ENCODE peak calls at places on chromosomes 2 and 18, in five cellular contexts. M, L, E, W and D are unnamed samples. For H3K9me3, the result is how much of the 10 kb centered on the place peaks cover.

GRCh38 chr2:239498576-239498975 is 97.8 kb upstream of the HDAC4 start:
- DNase-seq in M (no peak), L (no peak), E (no peak), W (no peak), D (no peak)

GRCh38 chr2:11071207-11071606 is 84.1 kb upstream of the SLC66A3 start:
- DNase-seq in M (no peak), L (peak), E (no peak), W (no peak), D (no peak)

GRCh38 chr18:9401166-9401565 is 66.6 kb downstream of the TWSG1 start:
- DNase-seq in M (no peak), L (no peak), E (no peak), W (no peak), D (no peak)

GRCh38 chr2:4445821-4446220 is 742.4 kb downstream of the DCDC2C start:
- DNase-seq in M (no peak), L (no peak), E (no peak), W (no peak), D (no peak)

GRCh38 chr2:237900891-237901831 is 41.7 kb downstream of the RAMP1 start:
- DNase-seq in M (no peak), L (no peak), E (no peak), W (no peak), D (no peak)

GRCh38 chr18:1011342-1011741 is 106.7 kb downstream of the ADCYAP1 start:
- DNase-seq in M (no peak), L (no peak), E (no peak), W (no peak), D (no peak)

GRCh38 chr2:3453196-3453845 is 66.0 kb downstream of the ADI1 start:
- DNase-seq in M (no peak), L (no peak), E (no peak), W (no peak), D (no peak)

GRCh38 chr2:202588647-202589581 is 45.9 kb upstream of the FAM117B start:
- DNase-seq in M (peak), L (peak), E (peak), W (peak), D (peak)

GRCh38 chr18:21714472-21714871 is 9.9 kb upstream of the ABHD3 start:
- DNase-seq in M (no peak), L (no peak), E (no peak), W (no peak), D (peak)

GRCh38 chr2:190413421-190413820 is 5.3 kb downstream of the MFSD6 start:
- DNase-seq in M (no peak), L (no peak), E (peak), W (no peak), D (no peak)

GRCh38 chr2:197159681-197160211 is 150.8 kb downstream of the ANKRD44 start:
- DNase-seq in M (no peak), L (peak), E (no peak), W (no peak), D (no peak)

GRCh38 chr2:20515293-20516220 is 68.7 kb downstream of the RHOB start:
- DNase-seq in M (no peak), L (no peak), E (no peak), W (no peak), D (no peak)

GRCh38 chr18:50917021-50917420 is 38.1 kb downstream of the ME2 start:
- DNase-seq in M (no peak), L (peak), E (no peak), W (no peak), D (no peak)

GRCh38 chr2:145987797-145988196 is 1467.9 kb upstream of the ZEB2 start:
- DNase-seq in M (no peak), L (no peak), E (no peak), W (no peak), D (no peak)

GRCh38 chr18:23032030-23032582 is 99.0 kb downstream of the RBBP8 start:
- DNase-seq in M (no peak), L (peak), E (peak), W (no peak), D (no peak)

GRCh38 chr2:126971481-126972271 is 73.0 kb downstream of the TEX51 start:
- DNase-seq in M (peak), L (peak), E (peak), W (peak), D (peak)

GRCh38 chr2:225041210-225041870 is 928 bp downstream of the DOCK10 start:
- DNase-seq in M (no peak), L (peak), E (peak), W (no peak), D (peak)

GRCh38 chr2:26809876-26810577 is 24.2 kb downstream of the CENPA start:
- DNase-seq in M (no peak), L (no peak), E (no peak), W (no peak), D (no peak)

GRCh38 chr2:102801858-102802699 is 40.2 kb downstream of the TMEM182 start:
- DNase-seq in M (no peak), L (no peak), E (no peak), W (no peak), D (no peak)
- H3K9me3 ChIP-seq in M (under half), L (under half), E (under half), W (under half), D (under half)

DNA sequence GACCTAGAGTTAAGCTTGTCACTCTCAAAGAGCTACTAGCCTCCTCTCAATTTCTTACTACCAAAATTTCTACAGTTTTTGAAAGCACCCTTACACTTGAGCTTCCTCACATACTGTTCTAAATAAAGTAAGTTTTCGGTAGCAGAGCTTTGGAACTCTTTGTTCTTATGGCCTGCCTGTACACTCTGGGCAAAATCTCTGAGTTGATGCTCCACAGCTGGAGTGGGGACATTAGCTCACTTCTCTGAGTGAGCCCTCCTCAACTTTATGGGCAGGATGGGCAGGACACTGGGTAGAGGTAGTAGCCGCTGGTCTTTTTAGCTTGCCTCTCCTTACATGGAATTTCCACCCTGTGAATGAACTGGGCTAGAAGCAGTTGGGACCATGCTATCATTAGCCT is 127.8 kb downstream of the FAM210A start:
- DNase-seq in M (no peak), L (no peak), E (no peak), W (no peak), D (no peak)
- H3K9me3 ChIP-seq in M (under half), L (under half), E (under half), W (under half), D (under half)

DNA sequence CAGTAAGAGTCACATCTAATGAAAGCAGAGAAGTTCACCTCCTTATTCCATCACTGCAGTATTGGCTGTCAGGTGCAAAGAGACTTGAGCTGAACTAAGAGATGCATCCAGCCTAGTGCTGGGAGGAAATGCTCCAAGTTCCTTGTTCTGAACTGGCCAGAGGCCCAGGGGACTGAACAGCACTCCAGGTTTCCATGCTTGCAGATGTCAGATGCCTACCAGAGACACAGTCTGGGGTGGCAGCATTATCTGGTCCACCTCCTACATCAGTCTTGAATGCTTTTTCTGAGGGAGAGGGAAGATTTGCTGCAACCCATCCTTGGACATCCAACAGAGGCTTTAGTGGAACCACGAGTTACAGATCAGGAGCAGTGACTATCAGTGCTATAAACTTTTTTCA is 331.3 kb downstream of the CYRIA start:
- DNase-seq in M (no peak), L (no peak), E (no peak), W (no peak), D (no peak)
- H3K9me3 ChIP-seq in M (under half), L (under half), E (under half), W (under half), D (under half)

DNA sequence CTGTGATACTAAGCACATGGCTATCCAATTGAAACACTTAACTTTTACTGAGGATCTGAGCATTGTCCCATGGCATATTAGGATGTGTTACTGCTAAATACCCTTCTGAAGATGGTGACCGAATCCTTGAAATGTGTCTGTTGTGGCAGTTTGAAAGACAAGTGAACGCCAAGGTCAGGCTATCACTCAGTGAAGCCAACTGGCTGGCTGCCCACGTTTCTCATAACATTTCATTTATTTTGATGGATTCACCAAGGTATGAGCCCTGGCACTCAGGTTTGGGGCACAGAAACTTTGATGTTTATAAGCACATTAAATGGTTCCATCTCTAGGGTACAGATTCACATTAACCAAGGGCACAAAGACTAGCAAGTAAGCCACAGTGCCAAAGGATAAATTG is 850.3 kb downstream of the DPP10 start:
- DNase-seq in M (no peak), L (no peak), E (no peak), W (no peak), D (no peak)
- H3K9me3 ChIP-seq in M (under half), L (under half), E (under half), W (under half), D (under half)

DNA sequence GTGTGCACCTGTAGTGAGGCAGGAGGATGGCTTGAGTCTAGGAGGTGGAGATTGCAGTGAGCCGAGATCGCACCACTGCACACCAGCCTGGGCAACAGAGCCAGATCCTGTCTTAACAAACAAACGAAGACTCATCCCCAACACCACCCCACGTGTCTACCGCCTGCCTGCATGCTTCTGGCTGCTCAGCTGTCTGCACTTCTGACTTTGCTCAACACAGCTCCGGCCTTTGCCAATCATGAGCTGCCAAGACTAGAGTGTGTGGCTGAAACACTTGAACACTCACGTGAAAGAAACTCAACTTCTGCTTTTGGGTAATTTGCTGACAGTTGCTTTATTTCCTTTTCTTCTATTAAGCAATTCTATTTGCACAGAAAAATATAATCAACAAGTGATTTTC is 32.1 kb upstream of the SP3 start:
- DNase-seq in M (no peak), L (peak), E (no peak), W (no peak), D (peak)
- H3K9me3 ChIP-seq in M (under half), L (under half), E (under half), W (under half), D (under half)

GRCh38 chr2:116810071-116810470 is 1004.4 kb upstream of the DDX18 start:
- DNase-seq in M (no peak), L (no peak), E (no peak), W (no peak), D (no peak)

GRCh38 chr2:116804901-116805300 is 1009.6 kb upstream of the DDX18 start:
- DNase-seq in M (no peak), L (no peak), E (no peak), W (no peak), D (no peak)

GRCh38 chr2:116809074-116809473 is 1005.4 kb upstream of the DDX18 start:
- DNase-seq in M (no peak), L (no peak), E (no peak), W (no peak), D (no peak)

GRCh38 chr2:116810645-116811044 is 1003.8 kb upstream of the DDX18 start:
- DNase-seq in M (no peak), L (no peak), E (no peak), W (no peak), D (no peak)
- H3K9me3 ChIP-seq in M (under half), L (under half), E (under half), W (under half), D (under half)

DNA sequence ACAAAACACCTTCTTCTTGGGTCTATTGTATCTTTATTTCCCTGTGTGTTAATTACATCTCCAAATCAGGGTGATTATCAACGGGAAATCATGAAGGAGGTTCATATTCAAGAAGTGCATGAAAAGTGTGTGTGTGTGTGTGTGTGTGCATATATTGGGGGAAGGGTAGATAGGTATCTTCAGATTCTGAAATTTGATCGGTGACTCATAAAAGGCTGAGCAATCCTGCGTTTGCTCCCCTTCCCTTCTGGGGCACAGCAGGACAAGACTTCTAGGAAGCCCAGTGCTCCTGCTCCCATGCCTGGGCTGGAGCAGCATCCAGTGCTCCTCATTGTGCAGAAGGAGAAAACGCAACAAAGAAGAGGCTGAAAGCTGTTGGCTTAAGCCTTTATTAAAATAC is 25.8 kb downstream of the MC5R start:
- DNase-seq in M (no peak), L (no peak), E (no peak), W (no peak), D (no peak)
- H3K9me3 ChIP-seq in M (under half), L (under half), E (under half), W (under half), D (under half)

GRCh38 chr2:6294791-6295190 is 570.9 kb downstream of the CMPK2 start:
- DNase-seq in M (no peak), L (no peak), E (no peak), W (no peak), D (no peak)

GRCh38 chr2:6290212-6290611 is 575.5 kb downstream of the CMPK2 start:
- DNase-seq in M (no peak), L (no peak), E (no peak), W (no peak), D (no peak)

DNA sequence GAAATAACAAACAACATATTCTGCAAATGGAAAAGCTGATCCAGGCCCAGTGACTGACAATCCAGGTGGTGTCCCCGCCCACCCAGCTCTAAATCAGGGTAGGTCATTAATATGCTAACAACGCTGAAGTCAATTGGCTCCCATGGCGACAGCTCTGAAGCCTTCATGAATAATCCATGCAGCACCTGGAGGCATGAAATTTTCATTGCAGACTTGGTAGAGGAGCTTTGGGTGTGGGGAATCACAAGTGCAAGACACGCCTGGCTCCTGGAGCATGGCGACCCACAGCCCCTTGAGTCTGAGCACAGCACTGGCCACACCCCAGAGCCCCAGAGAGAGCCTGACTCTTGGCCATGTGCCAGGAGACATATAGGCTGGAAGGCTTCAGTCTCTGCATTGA is 575.1 kb downstream of the CMPK2 start:
- DNase-seq in M (no peak), L (no peak), E (no peak), W (no peak), D (no peak)
- H3K9me3 ChIP-seq in M (under half), L (under half), E (under half), W (under half), D (under half)

DNA sequence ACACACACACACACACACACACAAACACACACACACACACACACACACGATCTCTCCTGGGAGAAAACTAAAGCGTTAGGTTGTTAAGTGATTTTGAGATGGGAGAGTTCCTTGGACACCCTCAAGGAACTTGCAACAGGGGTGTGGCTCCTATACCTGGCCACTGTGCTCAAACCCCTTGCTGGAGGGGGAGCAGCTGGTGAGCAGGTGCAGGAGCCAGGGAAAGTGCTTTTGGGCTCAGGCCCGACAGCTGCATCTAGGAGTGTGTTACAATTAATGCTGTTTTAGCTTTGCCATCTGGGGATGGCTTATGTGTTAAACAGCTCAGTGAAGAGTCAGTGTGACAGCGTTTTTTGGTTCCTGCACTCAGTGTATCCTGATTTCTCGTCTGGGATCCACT is 510.8 kb downstream of the TRIB2 start:
- DNase-seq in M (no peak), L (no peak), E (no peak), W (no peak), D (no peak)
- H3K9me3 ChIP-seq in M (under half), L (under half), E (under half), W (under half), D (under half)

GRCh38 chr2:47214385-47214784 is 59.3 kb upstream of the STPG4 start:
- DNase-seq in M (no peak), L (no peak), E (no peak), W (no peak), D (no peak)
- H3K9me3 ChIP-seq in M (under half), L (under half), E (under half), W (under half), D (under half)